ENCODE peak calls at places on chromosomes 11 and 22, in five cellular contexts. R is fibroblast of the conjunctiva, O is kidney epithelial cell, G is stromal cell of bone marrow, I is head of caudate nucleus. S is an unnamed sample.

GRCh38 chr22:30875481-30876215 is 92.9 kb downstream of the MORC2 start:
- DNase-seq in O (no peak), I (peak), R (no peak), G (peak), S (no peak)

GRCh38 chr11:95923441-95923729 is 522 bp downstream of the MTMR2 start:
- DNase-seq in O (no peak), R (no peak), I (no peak), G (no peak), S (no peak)

GRCh38 chr11:71391352-71391751 is 56.8 kb downstream of the DHCR7 start:
- DNase-seq in I (no peak), R (no peak), G (no peak), O (no peak), S (no peak)

GRCh38 chr22:43270949-43271348 is 72.2 kb downstream of the SCUBE1 start:
- DNase-seq in R (no peak), O (no peak), I (no peak), G (no peak), S (no peak)

GRCh38 chr22:20946080-20946986 is 20.7 kb upstream of the AIFM3 start:
- DNase-seq in R (no peak), O (no peak), I (no peak), G (no peak), S (no peak)

GRCh38 chr11:96110302-96110701 is 186.4 kb upstream of the MTMR2 start:
- DNase-seq in G (no peak), R (no peak), I (no peak), O (no peak), S (no peak)

GRCh38 chr11:128985880-128986279 is 43.2 kb upstream of the TP53AIP1 start:
- DNase-seq in R (no peak), O (no peak), I (no peak), G (no peak), S (no peak)

GRCh38 chr11:102109896-102110760 is at the start of gene YAP1:
- DNase-seq in O (no peak), R (peak), I (peak), G (peak), S (peak)

GRCh38 chr11:70323811-70324210 is 53.3 kb downstream of the PPFIA1 start:
- DNase-seq in O (no peak), I (no peak), R (no peak), G (peak), S (peak)

GRCh38 chr11:131235328-131236298 is 134.8 kb upstream of the NTM start:
- DNase-seq in G (no peak), R (no peak), I (peak), O (no peak), S (no peak)

GRCh38 chr11:93484716-93485115 is 58.5 kb downstream of the SMCO4 start:
- DNase-seq in G (peak), I (no peak), O (no peak), R (peak), S (peak)

S was measured in GM03348.